ENCODE peak calls at places on chromosome 21, in seven cellular contexts. P is sigmoid colon, Y is A549, A is stomach, S is ovary, T is tibial nerve, O is GM12878. K is an unnamed sample.
A peak's percentile ranks its signal among the peaks of the same experiment; 100 is the strongest.

GRCh38 chr21:39637971-39638628 is 25.4 kb downstream of the B3GALT5 start:
- DNase-seq in O (no peak), A (no peak), S (no peak), Y (no peak), P (no peak), T (no peak), K (no peak)

GRCh38 chr21:33815153-33815707 is 100.4 kb downstream of the ATP5PO start:
- DNase-seq in Y (no peak), O (no peak), T (peak; percentile 38), S (no peak), P (no peak), A (no peak), K (no peak)

GRCh38 chr21:39712976-39713375 is 32.0 kb upstream of the IGSF5 start:
- DNase-seq in P (no peak), S (no peak), Y (peak; percentile 9), A (no peak), O (no peak), T (no peak), K (no peak)

GRCh38 chr21:40271169-40271568 is 403.9 kb downstream of the PCP4 start:
- DNase-seq in O (no peak), A (no peak), T (no peak), Y (no peak), P (no peak), S (no peak), K (no peak)

GRCh38 chr21:35075546-35075945 is 26.4 kb upstream of the RUNX1 start:
- DNase-seq in T (peak; percentile 22), A (no peak), O (no peak), S (no peak), P (peak; percentile 73), Y (peak; percentile 50), K (no peak)

GRCh38 chr21:40270134-40270533 is 402.9 kb downstream of the PCP4 start:
- DNase-seq in A (no peak), Y (no peak), O (no peak), P (no peak), T (no peak), S (no peak), K (no peak)

GRCh38 chr21:42061866-42062542 is 9.1 kb upstream of the UMODL1 start:
- DNase-seq in T (no peak), A (no peak), P (no peak), O (no peak), Y (no peak), S (no peak), K (peak; percentile 81)

GRCh38 chr21:41622831-41623548 is 115.0 kb upstream of the TMPRSS2 start:
- DNase-seq in A (no peak), S (no peak), T (no peak), O (no peak), P (peak; percentile 60), Y (no peak), K (no peak)

GRCh38 chr21:28537371-28538079 is 455.2 kb downstream of the LTN1 start:
- DNase-seq in O (no peak), S (no peak), Y (no peak), P (no peak), A (no peak), T (no peak), K (no peak)

GRCh38 chr21:42171091-42172053 is 47.6 kb upstream of the ABCG1 start:
- DNase-seq in T (no peak), S (no peak), A (peak; percentile 71), Y (peak; percentile 44), O (no peak), P (no peak), K (no peak)

GRCh38 chr21:32772281-32773047 is 909 bp upstream of the PAXBP1 start:
- DNase-seq in T (peak; percentile 16), Y (no peak), S (no peak), A (peak; percentile 44), O (peak; percentile 9), P (no peak), K (no peak)

GRCh38 chr21:41766883-41767605 is at the start of gene RIPK4:
- DNase-seq in O (peak; percentile 19), P (peak; percentile 53), Y (peak; percentile 76), A (peak; percentile 92), S (no peak), T (no peak), K (peak; percentile 94)

GRCh38 chr21:29710498-29710897 is 229.3 kb downstream of the GRIK1 start:
- DNase-seq in A (no peak), S (no peak), Y (no peak), O (no peak), P (no peak), T (no peak), K (no peak)

GRCh38 chr21:36773111-36773510 is 74.2 kb downstream of the SIM2 start:
- DNase-seq in S (peak; percentile 72), A (peak; percentile 96), O (no peak), P (peak; percentile 70), T (no peak), Y (peak; percentile 26), K (peak; percentile 69)

GRCh38 chr21:36065497-36066036 is 4.3 kb upstream of the CBR1 start:
- DNase-seq in T (no peak), Y (no peak), S (no peak), A (no peak), O (no peak), P (no peak), K (no peak)

GRCh38 chr21:35023396-35024070 is 25.6 kb downstream of the RUNX1 start:
- DNase-seq in T (no peak), O (no peak), Y (no peak), P (no peak), S (no peak), A (no peak), K (no peak)

GRCh38 chr21:36966066-36966845 is at the start of gene HLCS:
- DNase-seq in S (peak; percentile 68), O (no peak), Y (peak; percentile 61), P (peak; percentile 85), T (peak; percentile 20), A (peak; percentile 81), K (peak; percentile 95)

GRCh38 chr21:46568562-46568961 is 36.3 kb downstream of the S100B start:
- DNase-seq in O (no peak), Y (no peak), T (no peak), A (no peak), P (no peak), S (no peak), K (no peak)

GRCh38 chr21:18547347-18547746 is 143.8 kb upstream of the TMPRSS15 start:
- DNase-seq in O (no peak), P (no peak), A (no peak), T (no peak), Y (no peak), S (no peak), K (no peak)

GRCh38 chr21:29585462-29585861 is 286.7 kb downstream of the BACH1 start:
- DNase-seq in S (no peak), T (no peak), P (no peak), O (no peak), Y (no peak), A (no peak), K (no peak)

GRCh38 chr21:42495765-42496119 is 282 bp downstream of the RSPH1 start:
- DNase-seq in O (no peak), P (no peak), Y (no peak), S (no peak), A (no peak), T (peak; percentile 21), K (no peak)

GRCh38 chr21:42618713-42619112 is 34.7 kb upstream of the PDE9A start:
- DNase-seq in O (no peak), Y (no peak), A (no peak), P (no peak), S (no peak), T (no peak), K (peak; percentile 20)

GRCh38 chr21:26591543-26591942 is 18.5 kb upstream of the CYYR1 start:
- DNase-seq in Y (no peak), A (no peak), O (no peak), P (no peak), T (no peak), S (no peak), K (no peak)

GRCh38 chr21:26593800-26594199 is 20.7 kb upstream of the CYYR1 start:
- DNase-seq in Y (no peak), P (no peak), O (no peak), S (no peak), A (no peak), T (no peak), K (no peak)

GRCh38 chr21:26595971-26596370 is 22.9 kb upstream of the CYYR1 start:
- DNase-seq in O (no peak), T (no peak), S (no peak), Y (no peak), A (no peak), P (no peak), K (no peak)

GRCh38 chr21:26597981-26598380 is 24.9 kb upstream of the CYYR1 start:
- DNase-seq in O (no peak), S (no peak), P (no peak), A (no peak), T (no peak), Y (no peak), K (no peak)

DNA sequence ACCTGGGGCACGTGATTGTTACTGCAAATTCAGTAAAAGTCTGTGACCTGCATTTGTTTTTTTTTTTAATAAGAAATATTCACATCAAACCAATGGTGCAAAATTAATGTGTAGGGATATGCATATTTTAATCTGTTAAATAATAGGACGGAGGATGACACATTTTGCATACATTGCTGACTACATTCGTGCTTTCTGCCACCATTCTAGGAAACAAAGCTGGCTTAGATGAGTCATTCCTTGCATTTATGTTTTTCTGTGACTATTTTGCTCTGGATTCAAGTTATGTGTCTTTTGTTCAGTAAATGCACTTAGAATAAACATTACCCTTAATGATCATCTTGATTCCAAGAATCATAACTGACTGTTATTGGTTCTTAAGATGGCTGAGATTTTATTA is 23.9 kb upstream of the CYYR1 start:
- DNase-seq in P (no peak), Y (no peak), T (no peak), O (no peak), S (no peak), A (no peak), K (no peak)
- H3K27ac ChIP-seq in P (no peak overlapping the region), Y (no peak overlapping the region), T (no peak overlapping the region), O (no peak overlapping the region), S (no peak overlapping the region), A (no peak overlapping the region), K (no peak overlapping the region)

DNA sequence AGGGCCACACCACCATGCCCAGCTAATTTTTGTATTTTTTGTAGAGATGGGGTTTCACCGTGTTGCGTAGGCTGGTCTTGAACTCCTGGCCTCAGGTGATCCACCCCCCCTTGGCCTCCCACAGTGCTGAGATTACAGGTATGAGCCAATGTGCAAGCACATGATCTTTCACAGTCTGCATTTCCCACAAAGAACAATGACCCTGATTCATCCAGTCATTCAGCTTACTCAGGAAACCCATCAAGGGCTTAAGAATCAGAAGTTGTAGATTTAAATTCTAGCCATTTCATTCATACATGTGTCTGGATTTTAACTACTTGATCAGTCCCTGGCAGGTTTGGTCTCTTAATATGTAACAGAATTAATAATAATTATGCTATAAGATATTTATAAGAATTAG is 2065.7 kb downstream of the MRPL39 start:
- DNase-seq in A (no peak), P (no peak), S (no peak), T (no peak), O (no peak), Y (no peak), K (no peak)
- H3K9me3 ChIP-seq in A (no peaks in the 10 kb centered on the region), P (no peaks in the 10 kb centered on the region), S (no peaks in the 10 kb centered on the region), T (no peaks in the 10 kb centered on the region), O (no peaks in the 10 kb centered on the region), Y (no peaks in the 10 kb centered on the region), K (no peaks in the 10 kb centered on the region)

GRCh38 chr21:38440746-38441145 is 57.5 kb downstream of the ERG start:
- DNase-seq in A (no peak), Y (peak; percentile 43), P (no peak), T (no peak), O (no peak), S (no peak), K (no peak)
- TF ChIP-seq EP300 in A (no peak), Y (no peak), P (no peak), T (no peak), O (no peak), S (no peak), K (no peak)

GRCh38 chr21:31181089-31181757 is 142.9 kb upstream of the KRTAP19-8 start:
- DNase-seq in T (no peak), Y (no peak), S (no peak), O (no peak), A (no peak), P (no peak), K (no peak)
- H3K27ac ChIP-seq in T (no peak overlapping the region), Y (no peak overlapping the region), S (no peak overlapping the region), O (no peak overlapping the region), A (no peak overlapping the region), P (no peak overlapping the region), K (no peak overlapping the region)

K was measured in upper lobe of left lung.